ENCODE peak calls at places on chromosome 11, in eight cellular contexts. One of them, this sample, is unnamed.

GRCh38 chr11:68751331-68751856 is at the start of gene TESMIN:
- DNase-seq in progenitor cell of endocrine pancreas: peak; percentile 92
- DNase-seq in activated CD4-positive, alpha-beta T cell treated with anti-CD3 and anti-CD28 coated beads for 24 hours: peak; percentile 94
- DNase-seq in head of caudate nucleus: peak; percentile 86
- DNase-seq in chondrocyte: peak; percentile 94
- DNase-seq in stimulated activated CD4-positive, alpha-beta T cell treated with anti-CD3 and anti-CD28 coated beads, Interleukin-1b, Interleukin-23, amount 100 ng/mL, for 24 hours: peak; percentile 91
- DNase-seq in activated T-helper 1 cell treated with anti-CD3 and anti-CD28 coated beads, Interleukin-12 subunit alpha, Interleukin-12 subunit beta, Interleukin-2, Interleukin-4 antibody, amounts not matched to agents 30 ng/mL and 10 ng/mL and 1 ng/mL, durations not matched to agents 14 hours and 24 hours and 36 hours: peak; percentile 83
- DNase-seq in stimulated activated naive CD4-positive, alpha-beta T cell: peak; percentile 93
- DNase-seq in this sample: peak; percentile 92

GRCh38 chr11:12598330-12599256 is 75.6 kb upstream of the TEAD1 start:
- DNase-seq in progenitor cell of endocrine pancreas: no peak
- DNase-seq in activated CD4-positive, alpha-beta T cell treated with anti-CD3 and anti-CD28 coated beads for 24 hours: no peak
- DNase-seq in head of caudate nucleus: no peak
- DNase-seq in chondrocyte: no peak
- DNase-seq in stimulated activated CD4-positive, alpha-beta T cell treated with anti-CD3 and anti-CD28 coated beads, Interleukin-1b, Interleukin-23, amount 100 ng/mL, for 24 hours: no peak
- DNase-seq in activated T-helper 1 cell treated with anti-CD3 and anti-CD28 coated beads, Interleukin-12 subunit alpha, Interleukin-12 subunit beta, Interleukin-2, Interleukin-4 antibody, amounts not matched to agents 30 ng/mL and 10 ng/mL and 1 ng/mL, durations not matched to agents 14 hours and 24 hours and 36 hours: no peak
- DNase-seq in stimulated activated naive CD4-positive, alpha-beta T cell: peak; percentile 30
- DNase-seq in this sample: peak; percentile 51

GRCh38 chr11:35553831-35554230 is 28.4 kb upstream of the PAMR1 start:
- DNase-seq in progenitor cell of endocrine pancreas: no peak
- DNase-seq in activated CD4-positive, alpha-beta T cell treated with anti-CD3 and anti-CD28 coated beads for 24 hours: no peak
- DNase-seq in head of caudate nucleus: no peak
- DNase-seq in chondrocyte: no peak
- DNase-seq in stimulated activated CD4-positive, alpha-beta T cell treated with anti-CD3 and anti-CD28 coated beads, Interleukin-1b, Interleukin-23, amount 100 ng/mL, for 24 hours: no peak
- DNase-seq in activated T-helper 1 cell treated with anti-CD3 and anti-CD28 coated beads, Interleukin-12 subunit alpha, Interleukin-12 subunit beta, Interleukin-2, Interleukin-4 antibody, amounts not matched to agents 30 ng/mL and 10 ng/mL and 1 ng/mL, durations not matched to agents 14 hours and 24 hours and 36 hours: no peak
- DNase-seq in stimulated activated naive CD4-positive, alpha-beta T cell: no peak
- DNase-seq in this sample: no peak

GRCh38 chr11:124543145-124543544 is 309 bp downstream of the OR8B12 start:
- DNase-seq in progenitor cell of endocrine pancreas: no peak
- DNase-seq in activated CD4-positive, alpha-beta T cell treated with anti-CD3 and anti-CD28 coated beads for 24 hours: no peak
- DNase-seq in head of caudate nucleus: no peak
- DNase-seq in chondrocyte: no peak
- DNase-seq in stimulated activated CD4-positive, alpha-beta T cell treated with anti-CD3 and anti-CD28 coated beads, Interleukin-1b, Interleukin-23, amount 100 ng/mL, for 24 hours: no peak
- DNase-seq in activated T-helper 1 cell treated with anti-CD3 and anti-CD28 coated beads, Interleukin-12 subunit alpha, Interleukin-12 subunit beta, Interleukin-2, Interleukin-4 antibody, amounts not matched to agents 30 ng/mL and 10 ng/mL and 1 ng/mL, durations not matched to agents 14 hours and 24 hours and 36 hours: no peak
- DNase-seq in stimulated activated naive CD4-positive, alpha-beta T cell: no peak
- DNase-seq in this sample: no peak

GRCh38 chr11:94519478-94520084 is 7.3 kb downstream of the C11orf97 start:
- DNase-seq in progenitor cell of endocrine pancreas: no peak
- DNase-seq in activated CD4-positive, alpha-beta T cell treated with anti-CD3 and anti-CD28 coated beads for 24 hours: no peak
- DNase-seq in head of caudate nucleus: no peak
- DNase-seq in chondrocyte: no peak
- DNase-seq in stimulated activated CD4-positive, alpha-beta T cell treated with anti-CD3 and anti-CD28 coated beads, Interleukin-1b, Interleukin-23, amount 100 ng/mL, for 24 hours: no peak
- DNase-seq in activated T-helper 1 cell treated with anti-CD3 and anti-CD28 coated beads, Interleukin-12 subunit alpha, Interleukin-12 subunit beta, Interleukin-2, Interleukin-4 antibody, amounts not matched to agents 30 ng/mL and 10 ng/mL and 1 ng/mL, durations not matched to agents 14 hours and 24 hours and 36 hours: no peak
- DNase-seq in stimulated activated naive CD4-positive, alpha-beta T cell: peak; percentile 44
- DNase-seq in this sample: no peak

GRCh38 chr11:82521427-82521826 is 212.2 kb downstream of the FAM181B start:
- DNase-seq in progenitor cell of endocrine pancreas: no peak
- DNase-seq in activated CD4-positive, alpha-beta T cell treated with anti-CD3 and anti-CD28 coated beads for 24 hours: no peak
- DNase-seq in head of caudate nucleus: no peak
- DNase-seq in chondrocyte: no peak
- DNase-seq in stimulated activated CD4-positive, alpha-beta T cell treated with anti-CD3 and anti-CD28 coated beads, Interleukin-1b, Interleukin-23, amount 100 ng/mL, for 24 hours: no peak
- DNase-seq in activated T-helper 1 cell treated with anti-CD3 and anti-CD28 coated beads, Interleukin-12 subunit alpha, Interleukin-12 subunit beta, Interleukin-2, Interleukin-4 antibody, amounts not matched to agents 30 ng/mL and 10 ng/mL and 1 ng/mL, durations not matched to agents 14 hours and 24 hours and 36 hours: no peak
- DNase-seq in stimulated activated naive CD4-positive, alpha-beta T cell: no peak
- DNase-seq in this sample: no peak

GRCh38 chr11:34633990-34634725 is 13.3 kb downstream of the EHF start:
- DNase-seq in progenitor cell of endocrine pancreas: no peak
- DNase-seq in activated CD4-positive, alpha-beta T cell treated with anti-CD3 and anti-CD28 coated beads for 24 hours: no peak
- DNase-seq in head of caudate nucleus: no peak
- DNase-seq in chondrocyte: no peak
- DNase-seq in stimulated activated CD4-positive, alpha-beta T cell treated with anti-CD3 and anti-CD28 coated beads, Interleukin-1b, Interleukin-23, amount 100 ng/mL, for 24 hours: no peak
- DNase-seq in activated T-helper 1 cell treated with anti-CD3 and anti-CD28 coated beads, Interleukin-12 subunit alpha, Interleukin-12 subunit beta, Interleukin-2, Interleukin-4 antibody, amounts not matched to agents 30 ng/mL and 10 ng/mL and 1 ng/mL, durations not matched to agents 14 hours and 24 hours and 36 hours: no peak
- DNase-seq in stimulated activated naive CD4-positive, alpha-beta T cell: no peak
- DNase-seq in this sample: no peak

GRCh38 chr11:18720811-18721575 is 5.0 kb downstream of the IGSF22 start:
- DNase-seq in progenitor cell of endocrine pancreas: peak; percentile 62
- DNase-seq in activated CD4-positive, alpha-beta T cell treated with anti-CD3 and anti-CD28 coated beads for 24 hours: peak; percentile 67
- DNase-seq in head of caudate nucleus: peak; percentile 86
- DNase-seq in chondrocyte: peak; percentile 92
- DNase-seq in stimulated activated CD4-positive, alpha-beta T cell treated with anti-CD3 and anti-CD28 coated beads, Interleukin-1b, Interleukin-23, amount 100 ng/mL, for 24 hours: peak; percentile 74
- DNase-seq in activated T-helper 1 cell treated with anti-CD3 and anti-CD28 coated beads, Interleukin-12 subunit alpha, Interleukin-12 subunit beta, Interleukin-2, Interleukin-4 antibody, amounts not matched to agents 30 ng/mL and 10 ng/mL and 1 ng/mL, durations not matched to agents 14 hours and 24 hours and 36 hours: peak; percentile 78
- DNase-seq in stimulated activated naive CD4-positive, alpha-beta T cell: peak; percentile 75
- DNase-seq in this sample: no peak

GRCh38 chr11:73143126-73143838 is 1.2 kb upstream of the FCHSD2 start:
- DNase-seq in progenitor cell of endocrine pancreas: no peak
- DNase-seq in activated CD4-positive, alpha-beta T cell treated with anti-CD3 and anti-CD28 coated beads for 24 hours: no peak
- DNase-seq in head of caudate nucleus: no peak
- DNase-seq in chondrocyte: no peak
- DNase-seq in stimulated activated CD4-positive, alpha-beta T cell treated with anti-CD3 and anti-CD28 coated beads, Interleukin-1b, Interleukin-23, amount 100 ng/mL, for 24 hours: no peak
- DNase-seq in activated T-helper 1 cell treated with anti-CD3 and anti-CD28 coated beads, Interleukin-12 subunit alpha, Interleukin-12 subunit beta, Interleukin-2, Interleukin-4 antibody, amounts not matched to agents 30 ng/mL and 10 ng/mL and 1 ng/mL, durations not matched to agents 14 hours and 24 hours and 36 hours: no peak
- DNase-seq in stimulated activated naive CD4-positive, alpha-beta T cell: no peak
- DNase-seq in this sample: no peak

GRCh38 chr11:36352919-36353318 is 56.8 kb downstream of the PRR5L start:
- DNase-seq in progenitor cell of endocrine pancreas: no peak
- DNase-seq in activated CD4-positive, alpha-beta T cell treated with anti-CD3 and anti-CD28 coated beads for 24 hours: no peak
- DNase-seq in head of caudate nucleus: no peak
- DNase-seq in chondrocyte: no peak
- DNase-seq in stimulated activated CD4-positive, alpha-beta T cell treated with anti-CD3 and anti-CD28 coated beads, Interleukin-1b, Interleukin-23, amount 100 ng/mL, for 24 hours: no peak
- DNase-seq in activated T-helper 1 cell treated with anti-CD3 and anti-CD28 coated beads, Interleukin-12 subunit alpha, Interleukin-12 subunit beta, Interleukin-2, Interleukin-4 antibody, amounts not matched to agents 30 ng/mL and 10 ng/mL and 1 ng/mL, durations not matched to agents 14 hours and 24 hours and 36 hours: peak; percentile 67
- DNase-seq in stimulated activated naive CD4-positive, alpha-beta T cell: peak; percentile 46
- DNase-seq in this sample: peak; percentile 68

GRCh38 chr11:59614277-59615131 is 1.1 kb downstream of the OSBP start:
- DNase-seq in progenitor cell of endocrine pancreas: no peak
- DNase-seq in activated CD4-positive, alpha-beta T cell treated with anti-CD3 and anti-CD28 coated beads for 24 hours: no peak
- DNase-seq in head of caudate nucleus: no peak
- DNase-seq in chondrocyte: no peak
- DNase-seq in stimulated activated CD4-positive, alpha-beta T cell treated with anti-CD3 and anti-CD28 coated beads, Interleukin-1b, Interleukin-23, amount 100 ng/mL, for 24 hours: no peak
- DNase-seq in activated T-helper 1 cell treated with anti-CD3 and anti-CD28 coated beads, Interleukin-12 subunit alpha, Interleukin-12 subunit beta, Interleukin-2, Interleukin-4 antibody, amounts not matched to agents 30 ng/mL and 10 ng/mL and 1 ng/mL, durations not matched to agents 14 hours and 24 hours and 36 hours: no peak
- DNase-seq in stimulated activated naive CD4-positive, alpha-beta T cell: no peak
- DNase-seq in this sample: no peak

GRCh38 chr11:102322560-102322959 is 5.3 kb downstream of the BIRC3 start:
- DNase-seq in progenitor cell of endocrine pancreas: no peak
- DNase-seq in activated CD4-positive, alpha-beta T cell treated with anti-CD3 and anti-CD28 coated beads for 24 hours: no peak
- DNase-seq in head of caudate nucleus: no peak
- DNase-seq in chondrocyte: no peak
- DNase-seq in stimulated activated CD4-positive, alpha-beta T cell treated with anti-CD3 and anti-CD28 coated beads, Interleukin-1b, Interleukin-23, amount 100 ng/mL, for 24 hours: no peak
- DNase-seq in activated T-helper 1 cell treated with anti-CD3 and anti-CD28 coated beads, Interleukin-12 subunit alpha, Interleukin-12 subunit beta, Interleukin-2, Interleukin-4 antibody, amounts not matched to agents 30 ng/mL and 10 ng/mL and 1 ng/mL, durations not matched to agents 14 hours and 24 hours and 36 hours: no peak
- DNase-seq in stimulated activated naive CD4-positive, alpha-beta T cell: peak; percentile 10
- DNase-seq in this sample: peak; percentile 56

GRCh38 chr11:58394195-58394594 is 12.5 kb downstream of the OR5B3 start:
- DNase-seq in progenitor cell of endocrine pancreas: no peak
- DNase-seq in activated CD4-positive, alpha-beta T cell treated with anti-CD3 and anti-CD28 coated beads for 24 hours: no peak
- DNase-seq in head of caudate nucleus: no peak
- DNase-seq in chondrocyte: no peak
- DNase-seq in stimulated activated CD4-positive, alpha-beta T cell treated with anti-CD3 and anti-CD28 coated beads, Interleukin-1b, Interleukin-23, amount 100 ng/mL, for 24 hours: no peak
- DNase-seq in activated T-helper 1 cell treated with anti-CD3 and anti-CD28 coated beads, Interleukin-12 subunit alpha, Interleukin-12 subunit beta, Interleukin-2, Interleukin-4 antibody, amounts not matched to agents 30 ng/mL and 10 ng/mL and 1 ng/mL, durations not matched to agents 14 hours and 24 hours and 36 hours: no peak
- DNase-seq in stimulated activated naive CD4-positive, alpha-beta T cell: no peak
- DNase-seq in this sample: no peak

GRCh38 chr11:8016396-8016949 is 29.3 kb downstream of the EIF3F start:
- DNase-seq in progenitor cell of endocrine pancreas: no peak
- DNase-seq in activated CD4-positive, alpha-beta T cell treated with anti-CD3 and anti-CD28 coated beads for 24 hours: no peak
- DNase-seq in head of caudate nucleus: no peak
- DNase-seq in chondrocyte: no peak
- DNase-seq in stimulated activated CD4-positive, alpha-beta T cell treated with anti-CD3 and anti-CD28 coated beads, Interleukin-1b, Interleukin-23, amount 100 ng/mL, for 24 hours: no peak
- DNase-seq in activated T-helper 1 cell treated with anti-CD3 and anti-CD28 coated beads, Interleukin-12 subunit alpha, Interleukin-12 subunit beta, Interleukin-2, Interleukin-4 antibody, amounts not matched to agents 30 ng/mL and 10 ng/mL and 1 ng/mL, durations not matched to agents 14 hours and 24 hours and 36 hours: no peak
- DNase-seq in stimulated activated naive CD4-positive, alpha-beta T cell: no peak
- DNase-seq in this sample: no peak

GRCh38 chr11:12139144-12139881 is 28.9 kb downstream of the MICAL2 start:
- DNase-seq in progenitor cell of endocrine pancreas: no peak
- DNase-seq in activated CD4-positive, alpha-beta T cell treated with anti-CD3 and anti-CD28 coated beads for 24 hours: no peak
- DNase-seq in head of caudate nucleus: no peak
- DNase-seq in chondrocyte: no peak
- DNase-seq in stimulated activated CD4-positive, alpha-beta T cell treated with anti-CD3 and anti-CD28 coated beads, Interleukin-1b, Interleukin-23, amount 100 ng/mL, for 24 hours: no peak
- DNase-seq in activated T-helper 1 cell treated with anti-CD3 and anti-CD28 coated beads, Interleukin-12 subunit alpha, Interleukin-12 subunit beta, Interleukin-2, Interleukin-4 antibody, amounts not matched to agents 30 ng/mL and 10 ng/mL and 1 ng/mL, durations not matched to agents 14 hours and 24 hours and 36 hours: no peak
- DNase-seq in stimulated activated naive CD4-positive, alpha-beta T cell: no peak
- DNase-seq in this sample: no peak

GRCh38 chr11:127383026-127383425 is 382.5 kb upstream of the KIRREL3 start:
- DNase-seq in progenitor cell of endocrine pancreas: no peak
- DNase-seq in activated CD4-positive, alpha-beta T cell treated with anti-CD3 and anti-CD28 coated beads for 24 hours: no peak
- DNase-seq in head of caudate nucleus: no peak
- DNase-seq in chondrocyte: no peak
- DNase-seq in stimulated activated CD4-positive, alpha-beta T cell treated with anti-CD3 and anti-CD28 coated beads, Interleukin-1b, Interleukin-23, amount 100 ng/mL, for 24 hours: no peak
- DNase-seq in activated T-helper 1 cell treated with anti-CD3 and anti-CD28 coated beads, Interleukin-12 subunit alpha, Interleukin-12 subunit beta, Interleukin-2, Interleukin-4 antibody, amounts not matched to agents 30 ng/mL and 10 ng/mL and 1 ng/mL, durations not matched to agents 14 hours and 24 hours and 36 hours: no peak
- DNase-seq in stimulated activated naive CD4-positive, alpha-beta T cell: no peak
- DNase-seq in this sample: no peak

GRCh38 chr11:83033972-83034672 is 37.6 kb downstream of the RAB30 start:
- DNase-seq in progenitor cell of endocrine pancreas: no peak
- DNase-seq in activated CD4-positive, alpha-beta T cell treated with anti-CD3 and anti-CD28 coated beads for 24 hours: no peak
- DNase-seq in head of caudate nucleus: peak; percentile 41
- DNase-seq in chondrocyte: no peak
- DNase-seq in stimulated activated CD4-positive, alpha-beta T cell treated with anti-CD3 and anti-CD28 coated beads, Interleukin-1b, Interleukin-23, amount 100 ng/mL, for 24 hours: no peak
- DNase-seq in activated T-helper 1 cell treated with anti-CD3 and anti-CD28 coated beads, Interleukin-12 subunit alpha, Interleukin-12 subunit beta, Interleukin-2, Interleukin-4 antibody, amounts not matched to agents 30 ng/mL and 10 ng/mL and 1 ng/mL, durations not matched to agents 14 hours and 24 hours and 36 hours: no peak
- DNase-seq in stimulated activated naive CD4-positive, alpha-beta T cell: no peak
- DNase-seq in this sample: no peak

GRCh38 chr11:22957890-22958289 is 97.6 kb upstream of the CCDC179 start:
- DNase-seq in progenitor cell of endocrine pancreas: no peak
- DNase-seq in activated CD4-positive, alpha-beta T cell treated with anti-CD3 and anti-CD28 coated beads for 24 hours: no peak
- DNase-seq in head of caudate nucleus: peak; percentile 22
- DNase-seq in chondrocyte: no peak
- DNase-seq in stimulated activated CD4-positive, alpha-beta T cell treated with anti-CD3 and anti-CD28 coated beads, Interleukin-1b, Interleukin-23, amount 100 ng/mL, for 24 hours: no peak
- DNase-seq in activated T-helper 1 cell treated with anti-CD3 and anti-CD28 coated beads, Interleukin-12 subunit alpha, Interleukin-12 subunit beta, Interleukin-2, Interleukin-4 antibody, amounts not matched to agents 30 ng/mL and 10 ng/mL and 1 ng/mL, durations not matched to agents 14 hours and 24 hours and 36 hours: no peak
- DNase-seq in stimulated activated naive CD4-positive, alpha-beta T cell: no peak
- DNase-seq in this sample: no peak

GRCh38 chr11:3989891-3990290 is 104.7 kb upstream of the RRM1 start:
- DNase-seq in progenitor cell of endocrine pancreas: no peak
- DNase-seq in activated CD4-positive, alpha-beta T cell treated with anti-CD3 and anti-CD28 coated beads for 24 hours: no peak
- DNase-seq in head of caudate nucleus: no peak
- DNase-seq in chondrocyte: no peak
- DNase-seq in stimulated activated CD4-positive, alpha-beta T cell treated with anti-CD3 and anti-CD28 coated beads, Interleukin-1b, Interleukin-23, amount 100 ng/mL, for 24 hours: no peak
- DNase-seq in activated T-helper 1 cell treated with anti-CD3 and anti-CD28 coated beads, Interleukin-12 subunit alpha, Interleukin-12 subunit beta, Interleukin-2, Interleukin-4 antibody, amounts not matched to agents 30 ng/mL and 10 ng/mL and 1 ng/mL, durations not matched to agents 14 hours and 24 hours and 36 hours: peak; percentile 7
- DNase-seq in stimulated activated naive CD4-positive, alpha-beta T cell: peak; percentile 61
- DNase-seq in this sample: peak; percentile 33

GRCh38 chr11:73297231-73297590 is 10.9 kb upstream of the ARHGEF17 start:
- DNase-seq in progenitor cell of endocrine pancreas: no peak
- DNase-seq in activated CD4-positive, alpha-beta T cell treated with anti-CD3 and anti-CD28 coated beads for 24 hours: no peak
- DNase-seq in head of caudate nucleus: no peak
- DNase-seq in chondrocyte: no peak
- DNase-seq in stimulated activated CD4-positive, alpha-beta T cell treated with anti-CD3 and anti-CD28 coated beads, Interleukin-1b, Interleukin-23, amount 100 ng/mL, for 24 hours: no peak
- DNase-seq in activated T-helper 1 cell treated with anti-CD3 and anti-CD28 coated beads, Interleukin-12 subunit alpha, Interleukin-12 subunit beta, Interleukin-2, Interleukin-4 antibody, amounts not matched to agents 30 ng/mL and 10 ng/mL and 1 ng/mL, durations not matched to agents 14 hours and 24 hours and 36 hours: no peak
- DNase-seq in stimulated activated naive CD4-positive, alpha-beta T cell: no peak
- DNase-seq in this sample: no peak

GRCh38 chr11:112316971-112317370 is 56.3 kb upstream of the PLET1 start:
- DNase-seq in progenitor cell of endocrine pancreas: no peak
- DNase-seq in activated CD4-positive, alpha-beta T cell treated with anti-CD3 and anti-CD28 coated beads for 24 hours: no peak
- DNase-seq in head of caudate nucleus: no peak
- DNase-seq in chondrocyte: no peak
- DNase-seq in stimulated activated CD4-positive, alpha-beta T cell treated with anti-CD3 and anti-CD28 coated beads, Interleukin-1b, Interleukin-23, amount 100 ng/mL, for 24 hours: no peak
- DNase-seq in activated T-helper 1 cell treated with anti-CD3 and anti-CD28 coated beads, Interleukin-12 subunit alpha, Interleukin-12 subunit beta, Interleukin-2, Interleukin-4 antibody, amounts not matched to agents 30 ng/mL and 10 ng/mL and 1 ng/mL, durations not matched to agents 14 hours and 24 hours and 36 hours: no peak
- DNase-seq in stimulated activated naive CD4-positive, alpha-beta T cell: no peak
- DNase-seq in this sample: no peak

GRCh38 chr11:12070446-12071267 is 39.7 kb upstream of the MICAL2 start:
- DNase-seq in progenitor cell of endocrine pancreas: no peak
- DNase-seq in activated CD4-positive, alpha-beta T cell treated with anti-CD3 and anti-CD28 coated beads for 24 hours: no peak
- DNase-seq in head of caudate nucleus: no peak
- DNase-seq in chondrocyte: no peak
- DNase-seq in stimulated activated CD4-positive, alpha-beta T cell treated with anti-CD3 and anti-CD28 coated beads, Interleukin-1b, Interleukin-23, amount 100 ng/mL, for 24 hours: no peak
- DNase-seq in activated T-helper 1 cell treated with anti-CD3 and anti-CD28 coated beads, Interleukin-12 subunit alpha, Interleukin-12 subunit beta, Interleukin-2, Interleukin-4 antibody, amounts not matched to agents 30 ng/mL and 10 ng/mL and 1 ng/mL, durations not matched to agents 14 hours and 24 hours and 36 hours: no peak
- DNase-seq in stimulated activated naive CD4-positive, alpha-beta T cell: no peak
- DNase-seq in this sample: no peak

GRCh38 chr11:73157141-73158010 is 15.3 kb upstream of the FCHSD2 start:
- DNase-seq in progenitor cell of endocrine pancreas: no peak
- DNase-seq in activated CD4-positive, alpha-beta T cell treated with anti-CD3 and anti-CD28 coated beads for 24 hours: no peak
- DNase-seq in head of caudate nucleus: no peak
- DNase-seq in chondrocyte: peak; percentile 90
- DNase-seq in stimulated activated CD4-positive, alpha-beta T cell treated with anti-CD3 and anti-CD28 coated beads, Interleukin-1b, Interleukin-23, amount 100 ng/mL, for 24 hours: no peak
- DNase-seq in activated T-helper 1 cell treated with anti-CD3 and anti-CD28 coated beads, Interleukin-12 subunit alpha, Interleukin-12 subunit beta, Interleukin-2, Interleukin-4 antibody, amounts not matched to agents 30 ng/mL and 10 ng/mL and 1 ng/mL, durations not matched to agents 14 hours and 24 hours and 36 hours: no peak
- DNase-seq in stimulated activated naive CD4-positive, alpha-beta T cell: no peak
- DNase-seq in this sample: no peak

GRCh38 chr11:2192435-2192834 is 20.8 kb upstream of the TH start:
- DNase-seq in progenitor cell of endocrine pancreas: no peak
- DNase-seq in activated CD4-positive, alpha-beta T cell treated with anti-CD3 and anti-CD28 coated beads for 24 hours: no peak
- DNase-seq in head of caudate nucleus: no peak
- DNase-seq in chondrocyte: no peak
- DNase-seq in stimulated activated CD4-positive, alpha-beta T cell treated with anti-CD3 and anti-CD28 coated beads, Interleukin-1b, Interleukin-23, amount 100 ng/mL, for 24 hours: no peak
- DNase-seq in activated T-helper 1 cell treated with anti-CD3 and anti-CD28 coated beads, Interleukin-12 subunit alpha, Interleukin-12 subunit beta, Interleukin-2, Interleukin-4 antibody, amounts not matched to agents 30 ng/mL and 10 ng/mL and 1 ng/mL, durations not matched to agents 14 hours and 24 hours and 36 hours: no peak
- DNase-seq in stimulated activated naive CD4-positive, alpha-beta T cell: no peak
- DNase-seq in this sample: no peak

GRCh38 chr11:42251984-42252383 is 792.5 kb upstream of the LRRC4C start:
- DNase-seq in progenitor cell of endocrine pancreas: no peak
- DNase-seq in activated CD4-positive, alpha-beta T cell treated with anti-CD3 and anti-CD28 coated beads for 24 hours: no peak
- DNase-seq in head of caudate nucleus: no peak
- DNase-seq in chondrocyte: no peak
- DNase-seq in stimulated activated CD4-positive, alpha-beta T cell treated with anti-CD3 and anti-CD28 coated beads, Interleukin-1b, Interleukin-23, amount 100 ng/mL, for 24 hours: no peak
- DNase-seq in activated T-helper 1 cell treated with anti-CD3 and anti-CD28 coated beads, Interleukin-12 subunit alpha, Interleukin-12 subunit beta, Interleukin-2, Interleukin-4 antibody, amounts not matched to agents 30 ng/mL and 10 ng/mL and 1 ng/mL, durations not matched to agents 14 hours and 24 hours and 36 hours: no peak
- DNase-seq in stimulated activated naive CD4-positive, alpha-beta T cell: no peak
- DNase-seq in this sample: no peak

GRCh38 chr11:106459135-106459534 is 381.7 kb downstream of the AASDHPPT start:
- DNase-seq in progenitor cell of endocrine pancreas: no peak
- DNase-seq in activated CD4-positive, alpha-beta T cell treated with anti-CD3 and anti-CD28 coated beads for 24 hours: no peak
- DNase-seq in head of caudate nucleus: no peak
- DNase-seq in chondrocyte: no peak
- DNase-seq in stimulated activated CD4-positive, alpha-beta T cell treated with anti-CD3 and anti-CD28 coated beads, Interleukin-1b, Interleukin-23, amount 100 ng/mL, for 24 hours: no peak
- DNase-seq in activated T-helper 1 cell treated with anti-CD3 and anti-CD28 coated beads, Interleukin-12 subunit alpha, Interleukin-12 subunit beta, Interleukin-2, Interleukin-4 antibody, amounts not matched to agents 30 ng/mL and 10 ng/mL and 1 ng/mL, durations not matched to agents 14 hours and 24 hours and 36 hours: no peak
- DNase-seq in stimulated activated naive CD4-positive, alpha-beta T cell: no peak
- DNase-seq in this sample: no peak

GRCh38 chr11:69162505-69162904 is 6.8 kb downstream of the SMIM38 start:
- DNase-seq in progenitor cell of endocrine pancreas: no peak
- DNase-seq in activated CD4-positive, alpha-beta T cell treated with anti-CD3 and anti-CD28 coated beads for 24 hours: no peak
- DNase-seq in head of caudate nucleus: no peak
- DNase-seq in chondrocyte: no peak
- DNase-seq in stimulated activated CD4-positive, alpha-beta T cell treated with anti-CD3 and anti-CD28 coated beads, Interleukin-1b, Interleukin-23, amount 100 ng/mL, for 24 hours: no peak
- DNase-seq in activated T-helper 1 cell treated with anti-CD3 and anti-CD28 coated beads, Interleukin-12 subunit alpha, Interleukin-12 subunit beta, Interleukin-2, Interleukin-4 antibody, amounts not matched to agents 30 ng/mL and 10 ng/mL and 1 ng/mL, durations not matched to agents 14 hours and 24 hours and 36 hours: no peak
- DNase-seq in stimulated activated naive CD4-positive, alpha-beta T cell: no peak
- DNase-seq in this sample: no peak

GRCh38 chr11:68251770-68252169 is 20.0 kb downstream of the C11orf24 start:
- DNase-seq in progenitor cell of endocrine pancreas: no peak
- DNase-seq in activated CD4-positive, alpha-beta T cell treated with anti-CD3 and anti-CD28 coated beads for 24 hours: no peak
- DNase-seq in head of caudate nucleus: no peak
- DNase-seq in chondrocyte: no peak
- DNase-seq in stimulated activated CD4-positive, alpha-beta T cell treated with anti-CD3 and anti-CD28 coated beads, Interleukin-1b, Interleukin-23, amount 100 ng/mL, for 24 hours: no peak
- DNase-seq in activated T-helper 1 cell treated with anti-CD3 and anti-CD28 coated beads, Interleukin-12 subunit alpha, Interleukin-12 subunit beta, Interleukin-2, Interleukin-4 antibody, amounts not matched to agents 30 ng/mL and 10 ng/mL and 1 ng/mL, durations not matched to agents 14 hours and 24 hours and 36 hours: no peak
- DNase-seq in stimulated activated naive CD4-positive, alpha-beta T cell: no peak
- DNase-seq in this sample: no peak

GRCh38 chr11:47345890-47346563 is 6.5 kb downstream of the MYBPC3 start:
- DNase-seq in progenitor cell of endocrine pancreas: no peak
- DNase-seq in activated CD4-positive, alpha-beta T cell treated with anti-CD3 and anti-CD28 coated beads for 24 hours: no peak
- DNase-seq in head of caudate nucleus: no peak
- DNase-seq in chondrocyte: no peak
- DNase-seq in stimulated activated CD4-positive, alpha-beta T cell treated with anti-CD3 and anti-CD28 coated beads, Interleukin-1b, Interleukin-23, amount 100 ng/mL, for 24 hours: no peak
- DNase-seq in activated T-helper 1 cell treated with anti-CD3 and anti-CD28 coated beads, Interleukin-12 subunit alpha, Interleukin-12 subunit beta, Interleukin-2, Interleukin-4 antibody, amounts not matched to agents 30 ng/mL and 10 ng/mL and 1 ng/mL, durations not matched to agents 14 hours and 24 hours and 36 hours: no peak
- DNase-seq in stimulated activated naive CD4-positive, alpha-beta T cell: no peak
- DNase-seq in this sample: no peak